ENCODE peak calls at places on chromosomes 5 and 9, in four cellular contexts. One of them, this sample, is unnamed.

GRCh38 chr5:473344-474192 is 30.6 kb downstream of the EXOC3 start:
- DNase-seq in HepG2: peak; percentile 27
- DNase-seq in HCT116: no peak
- DNase-seq in NT2/D1: no peak
- DNase-seq in this sample: peak; percentile 70

GRCh38 chr9:97387936-97388684 is 23.8 kb upstream of the TDRD7 start:
- DNase-seq in HepG2: peak; percentile 45
- DNase-seq in HCT116: no peak
- DNase-seq in NT2/D1: no peak
- DNase-seq in this sample: no peak

GRCh38 chr9:112020680-112021596 is 124.3 kb downstream of the UGCG start:
- DNase-seq in NT2/D1: no peak
- DNase-seq in HCT116: peak; percentile 19
- DNase-seq in HepG2: peak; percentile 13
- DNase-seq in this sample: no peak

GRCh38 chr9:136438909-136439549 is 616 bp downstream of the INPP5E start:
- DNase-seq in HepG2: no peak
- DNase-seq in HCT116: no peak
- DNase-seq in NT2/D1: no peak
- DNase-seq in this sample: no peak

GRCh38 chr5:40682431-40683017 is 2.8 kb downstream of the PTGER4 start:
- DNase-seq in HCT116: no peak
- DNase-seq in HepG2: no peak
- DNase-seq in NT2/D1: no peak
- DNase-seq in this sample: no peak

GRCh38 chr5:54738973-54739367 is 221.4 kb downstream of the SNX18 start:
- DNase-seq in NT2/D1: no peak
- DNase-seq in HCT116: no peak
- DNase-seq in HepG2: no peak
- DNase-seq in this sample: no peak

GRCh38 chr5:13695076-13695712 is 249.3 kb downstream of the DNAH5 start:
- DNase-seq in NT2/D1: no peak
- DNase-seq in HCT116: no peak
- DNase-seq in HepG2: no peak
- DNase-seq in this sample: no peak

GRCh38 chr5:174177531-174177930 is 132.0 kb downstream of the NSG2 start:
- DNase-seq in HCT116: no peak
- DNase-seq in NT2/D1: no peak
- DNase-seq in HepG2: no peak
- DNase-seq in this sample: no peak

GRCh38 chr9:132125361-132125760 is 36.5 kb upstream of the NTNG2 start:
- DNase-seq in NT2/D1: peak; percentile 35
- DNase-seq in HepG2: no peak
- DNase-seq in HCT116: no peak
- DNase-seq in this sample: peak; percentile 60

GRCh38 chr5:61330341-61330878 is 1.6 kb upstream of the ZSWIM6 start:
- DNase-seq in HepG2: peak; percentile 10
- DNase-seq in NT2/D1: no peak
- DNase-seq in HCT116: no peak
- DNase-seq in this sample: peak; percentile 75

GRCh38 chr5:179278546-179278945 is 66.7 kb downstream of the ADAMTS2 start:
- DNase-seq in HCT116: no peak
- DNase-seq in NT2/D1: no peak
- DNase-seq in HepG2: no peak
- DNase-seq in this sample: no peak

GRCh38 chr5:68033961-68034581 is 181.5 kb upstream of the PIK3R1 start:
- DNase-seq in HCT116: no peak
- DNase-seq in HepG2: no peak
- DNase-seq in NT2/D1: no peak
- DNase-seq in this sample: no peak

GRCh38 chr9:88197781-88198345 is 59.6 kb upstream of the SPATA31C2 start:
- DNase-seq in HCT116: no peak
- DNase-seq in HepG2: no peak
- DNase-seq in NT2/D1: no peak
- DNase-seq in this sample: no peak

GRCh38 chr5:37838152-37838932 is 1.5 kb downstream of the GDNF start:
- DNase-seq in HepG2: no peak
- DNase-seq in HCT116: no peak
- DNase-seq in NT2/D1: no peak
- DNase-seq in this sample: no peak

GRCh38 chr5:144142030-144142825 is 28.2 kb downstream of the YIPF5 start:
- DNase-seq in HCT116: peak; percentile 12
- DNase-seq in HepG2: peak; percentile 23
- DNase-seq in NT2/D1: peak; percentile 6
- DNase-seq in this sample: no peak

GRCh38 chr5:55900776-55901175 is 49.6 kb downstream of the IL31RA start:
- DNase-seq in HepG2: no peak
- DNase-seq in HCT116: no peak
- DNase-seq in NT2/D1: no peak
- DNase-seq in this sample: no peak

GRCh38 chr9:14095272-14095671 is 218.7 kb downstream of the NFIB start:
- DNase-seq in NT2/D1: no peak
- DNase-seq in HepG2: no peak
- DNase-seq in HCT116: no peak
- DNase-seq in this sample: no peak

GRCh38 chr5:42059291-42059690 is 134.2 kb downstream of the FBXO4 start:
- DNase-seq in HCT116: no peak
- DNase-seq in NT2/D1: no peak
- DNase-seq in HepG2: no peak
- DNase-seq in this sample: no peak

GRCh38 chr5:24712047-24712446 is 67.3 kb upstream of the CDH10 start:
- DNase-seq in HCT116: no peak
- DNase-seq in HepG2: no peak
- DNase-seq in NT2/D1: no peak
- DNase-seq in this sample: no peak

GRCh38 chr5:61289241-61289640 is 42.8 kb upstream of the ZSWIM6 start:
- DNase-seq in HCT116: no peak
- DNase-seq in HepG2: no peak
- DNase-seq in NT2/D1: peak; percentile 36
- DNase-seq in this sample: no peak

GRCh38 chr9:110125207-110125751 is 82.7 kb downstream of the C9orf152 start:
- DNase-seq in HepG2: peak; percentile 95
- DNase-seq in NT2/D1: peak; percentile 77
- DNase-seq in HCT116: no peak
- DNase-seq in this sample: peak; percentile 71

GRCh38 chr9:73039916-73040263 is 87.0 kb upstream of the ALDH1A1 start:
- DNase-seq in NT2/D1: no peak
- DNase-seq in HepG2: no peak
- DNase-seq in HCT116: no peak
- DNase-seq in this sample: no peak

GRCh38 chr5:170522211-170523128 is 18.6 kb downstream of the KCNIP1 start:
- DNase-seq in HepG2: no peak
- DNase-seq in NT2/D1: no peak
- DNase-seq in HCT116: no peak
- DNase-seq in this sample: no peak

GRCh38 chr9:132200706-132201105 is 38.8 kb downstream of the NTNG2 start:
- DNase-seq in NT2/D1: no peak
- DNase-seq in HepG2: no peak
- DNase-seq in HCT116: no peak
- DNase-seq in this sample: no peak

GRCh38 chr9:15146121-15146820 is 160.7 kb downstream of the TTC39B start:
- DNase-seq in HepG2: no peak
- DNase-seq in HCT116: no peak
- DNase-seq in NT2/D1: no peak
- DNase-seq in this sample: no peak

GRCh38 chr5:94983861-94984535 is 300.9 kb downstream of the MCTP1 start:
- DNase-seq in HepG2: no peak
- DNase-seq in HCT116: no peak
- DNase-seq in NT2/D1: no peak
- DNase-seq in this sample: no peak

GRCh38 chr5:129904102-129904666 is at the start of gene CHSY3:
- DNase-seq in NT2/D1: peak; percentile 47
- DNase-seq in HepG2: peak; percentile 25
- DNase-seq in HCT116: peak; percentile 46
- DNase-seq in this sample: peak; percentile 82

GRCh38 chr5:56270568-56271392 is 37.6 kb upstream of the ANKRD55 start:
- DNase-seq in HCT116: peak; percentile 62
- DNase-seq in NT2/D1: peak; percentile 74
- DNase-seq in HepG2: peak; percentile 73
- DNase-seq in this sample: peak; percentile 92

GRCh38 chr5:55848783-55849182 is 2.4 kb upstream of the IL31RA start:
- DNase-seq in HCT116: no peak
- DNase-seq in NT2/D1: no peak
- DNase-seq in HepG2: no peak
- DNase-seq in this sample: no peak

GRCh38 chr5:75756191-75756590 is 39.0 kb upstream of the POC5 start:
- DNase-seq in HCT116: no peak
- DNase-seq in HepG2: no peak
- DNase-seq in NT2/D1: no peak
- DNase-seq in this sample: no peak

GRCh38 chr5:113061851-113062631 is 85.4 kb downstream of the DCP2 start:
- DNase-seq in HepG2: no peak
- DNase-seq in HCT116: no peak
- DNase-seq in NT2/D1: no peak
- DNase-seq in this sample: no peak

GRCh38 chr9:120378680-120379079 is 201.3 kb downstream of the CDK5RAP2 start:
- DNase-seq in NT2/D1: no peak
- DNase-seq in HepG2: no peak
- DNase-seq in HCT116: no peak
- DNase-seq in this sample: no peak

GRCh38 chr9:133782157-133783130 is 44.3 kb upstream of the SARDH start:
- DNase-seq in HCT116: peak; percentile 26
- DNase-seq in NT2/D1: peak; percentile 63
- DNase-seq in HepG2: peak; percentile 34
- DNase-seq in this sample: peak; percentile 84

GRCh38 chr5:112885001-112885400 is 23.9 kb downstream of the SRP19 start:
- DNase-seq in HCT116: no peak
- DNase-seq in HepG2: no peak
- DNase-seq in NT2/D1: no peak
- DNase-seq in this sample: no peak

GRCh38 chr9:13181652-13182051 is 97.8 kb downstream of the MPDZ start:
- DNase-seq in HCT116: no peak
- DNase-seq in HepG2: peak; percentile 39
- DNase-seq in NT2/D1: no peak
- DNase-seq in this sample: no peak

GRCh38 chr9:124973807-124974206 is 32.9 kb upstream of the GOLGA1 start:
- DNase-seq in NT2/D1: no peak
- DNase-seq in HCT116: no peak
- DNase-seq in HepG2: no peak
- DNase-seq in this sample: no peak

GRCh38 chr5:30502277-30502676 is 691.2 kb upstream of the CDH6 start:
- DNase-seq in HepG2: no peak
- DNase-seq in HCT116: no peak
- DNase-seq in NT2/D1: no peak
- DNase-seq in this sample: no peak
- TF ChIP-seq YY1 in HepG2: no peak
- TF ChIP-seq YY1 in HCT116: no peak
- TF ChIP-seq YY1 in NT2/D1: no peak
- TF ChIP-seq YY1 in this sample: no peak

GRCh38 chr9:126661521-126662251 is 48.0 kb downstream of the LMX1B start:
- DNase-seq in HepG2: peak; percentile 41
- DNase-seq in NT2/D1: peak; percentile 71
- DNase-seq in HCT116: peak; percentile 12
- DNase-seq in this sample: peak; percentile 84
- TF ChIP-seq YY1 in HepG2: no peak
- TF ChIP-seq YY1 in NT2/D1: no peak
- TF ChIP-seq YY1 in HCT116: no peak
- TF ChIP-seq YY1 in this sample: no peak

GRCh38 chr5:81288021-81288433 is 13.4 kb upstream of the ZCCHC9 start:
- DNase-seq in HepG2: no peak
- DNase-seq in NT2/D1: no peak
- DNase-seq in HCT116: no peak
- DNase-seq in this sample: no peak

GRCh38 chr5:81292130-81292529 is 9.3 kb upstream of the ZCCHC9 start:
- DNase-seq in NT2/D1: no peak
- DNase-seq in HCT116: no peak
- DNase-seq in HepG2: no peak
- DNase-seq in this sample: no peak

GRCh38 chr5:81286059-81286617 is 15.2 kb upstream of the ZCCHC9 start:
- DNase-seq in HCT116: no peak
- DNase-seq in NT2/D1: no peak
- DNase-seq in HepG2: no peak
- DNase-seq in this sample: no peak

DNA sequence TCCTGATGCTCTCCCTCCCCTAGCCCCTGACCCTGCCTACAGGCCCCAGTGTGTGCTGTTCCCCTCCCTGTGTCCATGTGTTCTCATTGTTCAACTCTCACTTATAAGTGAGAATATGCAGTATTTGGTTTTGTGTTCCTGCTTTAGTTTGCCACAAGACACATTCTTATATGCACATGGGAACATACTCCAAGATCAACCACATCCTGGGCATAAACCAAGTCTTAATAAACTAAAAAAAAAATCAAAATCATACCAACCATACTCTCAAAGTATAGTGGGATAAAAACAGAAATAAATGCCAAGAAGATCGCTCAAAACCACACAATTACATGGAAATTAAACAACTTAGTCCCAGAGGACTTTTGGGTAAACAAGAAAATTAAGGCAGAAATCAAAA is 11.2 kb upstream of the ZCCHC9 start:
- DNase-seq in HCT116: no peak
- DNase-seq in HepG2: no peak
- DNase-seq in NT2/D1: no peak
- DNase-seq in this sample: no peak
- TF ChIP-seq YY1 in HCT116: no peak
- TF ChIP-seq YY1 in HepG2: no peak
- TF ChIP-seq YY1 in NT2/D1: no peak
- TF ChIP-seq YY1 in this sample: no peak

DNA sequence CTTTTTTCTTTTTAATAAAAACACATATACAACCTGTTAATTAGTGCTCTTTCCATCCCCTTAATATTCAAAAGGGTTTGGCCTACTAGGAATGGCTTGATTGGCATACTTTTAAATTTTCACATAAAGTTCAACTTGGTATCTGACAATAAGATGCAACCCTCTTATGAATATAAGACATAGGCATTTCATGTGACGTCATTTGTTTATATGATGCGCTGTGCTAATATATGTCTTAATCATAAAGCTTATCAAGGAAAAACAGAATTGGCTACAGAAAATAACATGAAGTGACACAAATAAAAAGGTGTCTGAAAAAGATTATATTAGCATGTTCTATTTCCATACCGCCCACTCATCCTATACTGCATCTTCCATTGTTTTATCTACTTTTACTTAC is 1642.4 kb downstream of the EFNA5 start:
- DNase-seq in HCT116: no peak
- DNase-seq in HepG2: no peak
- DNase-seq in NT2/D1: no peak
- DNase-seq in this sample: no peak
- TF ChIP-seq YY1 in HCT116: no peak
- TF ChIP-seq YY1 in HepG2: no peak
- TF ChIP-seq YY1 in NT2/D1: no peak
- TF ChIP-seq YY1 in this sample: no peak

GRCh38 chr9:121992571-121993212 is 100.4 kb downstream of the TTLL11 start:
- DNase-seq in HepG2: peak; percentile 65
- DNase-seq in HCT116: peak; percentile 69
- DNase-seq in NT2/D1: peak; percentile 68
- DNase-seq in this sample: no peak
- TF ChIP-seq YY1 in HepG2: no peak
- TF ChIP-seq YY1 in HCT116: no peak
- TF ChIP-seq YY1 in NT2/D1: no peak
- TF ChIP-seq YY1 in this sample: no peak

This sample was measured in H1.